ENCODE peak calls at places on chromosomes 1 and 21, in six cellular contexts. One of them, this sample, is unnamed.

GRCh38 chr1:63124666-63125191 is 197.6 kb upstream of the FOXD3 start:
- DNase-seq in IMR-90: peak
- DNase-seq in B cell: no peak
- DNase-seq in activated T-helper 2 cell treated with anti-CD3 and anti-CD28 coated beads, Interferon-gamma antibody, Interleukin-2, Interleukin-4, amounts not matched to agents 10 μg/mL and 5 μg/mL and 100 μg/mL, durations not matched to agents 14 hours and 24 hours and 36 hours: no peak
- DNase-seq in astrocyte of the hippocampus: peak
- DNase-seq in right lobe of liver: no peak
- DNase-seq in this sample: peak

GRCh38 chr1:155008015-155008941 is 5.7 kb downstream of the ZBTB7B start:
- DNase-seq in activated T-helper 2 cell treated with anti-CD3 and anti-CD28 coated beads, Interferon-gamma antibody, Interleukin-2, Interleukin-4, amounts not matched to agents 10 μg/mL and 5 μg/mL and 100 μg/mL, durations not matched to agents 14 hours and 24 hours and 36 hours: peak
- DNase-seq in B cell: no peak
- DNase-seq in right lobe of liver: no peak
- DNase-seq in astrocyte of the hippocampus: no peak
- DNase-seq in IMR-90: no peak
- DNase-seq in this sample: no peak

GRCh38 chr1:41955461-41956159 is 36.9 kb upstream of the HIVEP3 start:
- DNase-seq in B cell: no peak
- DNase-seq in activated T-helper 2 cell treated with anti-CD3 and anti-CD28 coated beads, Interferon-gamma antibody, Interleukin-2, Interleukin-4, amounts not matched to agents 10 μg/mL and 5 μg/mL and 100 μg/mL, durations not matched to agents 14 hours and 24 hours and 36 hours: no peak
- DNase-seq in IMR-90: peak
- DNase-seq in astrocyte of the hippocampus: peak
- DNase-seq in right lobe of liver: no peak
- DNase-seq in this sample: peak

GRCh38 chr1:53942149-53942957 is 3.1 kb downstream of the IFT25 start:
- DNase-seq in IMR-90: no peak
- DNase-seq in astrocyte of the hippocampus: no peak
- DNase-seq in B cell: no peak
- DNase-seq in activated T-helper 2 cell treated with anti-CD3 and anti-CD28 coated beads, Interferon-gamma antibody, Interleukin-2, Interleukin-4, amounts not matched to agents 10 μg/mL and 5 μg/mL and 100 μg/mL, durations not matched to agents 14 hours and 24 hours and 36 hours: no peak
- DNase-seq in right lobe of liver: no peak
- DNase-seq in this sample: no peak

GRCh38 chr1:8477199-8477982 is 159.5 kb downstream of the SLC45A1 start:
- DNase-seq in activated T-helper 2 cell treated with anti-CD3 and anti-CD28 coated beads, Interferon-gamma antibody, Interleukin-2, Interleukin-4, amounts not matched to agents 10 μg/mL and 5 μg/mL and 100 μg/mL, durations not matched to agents 14 hours and 24 hours and 36 hours: no peak
- DNase-seq in right lobe of liver: no peak
- DNase-seq in IMR-90: peak
- DNase-seq in B cell: no peak
- DNase-seq in astrocyte of the hippocampus: peak
- DNase-seq in this sample: no peak

GRCh38 chr21:44625756-44626155 is 1.1 kb upstream of the KRTAP10-9 start:
- DNase-seq in astrocyte of the hippocampus: no peak
- DNase-seq in IMR-90: no peak
- DNase-seq in activated T-helper 2 cell treated with anti-CD3 and anti-CD28 coated beads, Interferon-gamma antibody, Interleukin-2, Interleukin-4, amounts not matched to agents 10 μg/mL and 5 μg/mL and 100 μg/mL, durations not matched to agents 14 hours and 24 hours and 36 hours: no peak
- DNase-seq in B cell: no peak
- DNase-seq in right lobe of liver: no peak
- DNase-seq in this sample: no peak

GRCh38 chr1:55679971-55680370 is 464.8 kb upstream of the USP24 start:
- DNase-seq in astrocyte of the hippocampus: no peak
- DNase-seq in B cell: no peak
- DNase-seq in activated T-helper 2 cell treated with anti-CD3 and anti-CD28 coated beads, Interferon-gamma antibody, Interleukin-2, Interleukin-4, amounts not matched to agents 10 μg/mL and 5 μg/mL and 100 μg/mL, durations not matched to agents 14 hours and 24 hours and 36 hours: no peak
- DNase-seq in IMR-90: peak
- DNase-seq in right lobe of liver: no peak
- DNase-seq in this sample: no peak

GRCh38 chr1:152110365-152110859 is 4.8 kb downstream of the TCHH start:
- DNase-seq in B cell: peak
- DNase-seq in activated T-helper 2 cell treated with anti-CD3 and anti-CD28 coated beads, Interferon-gamma antibody, Interleukin-2, Interleukin-4, amounts not matched to agents 10 μg/mL and 5 μg/mL and 100 μg/mL, durations not matched to agents 14 hours and 24 hours and 36 hours: peak
- DNase-seq in IMR-90: peak
- DNase-seq in astrocyte of the hippocampus: peak
- DNase-seq in right lobe of liver: peak
- DNase-seq in this sample: peak

GRCh38 chr1:150764617-150765090 is 924 bp downstream of the CTSS start:
- DNase-seq in activated T-helper 2 cell treated with anti-CD3 and anti-CD28 coated beads, Interferon-gamma antibody, Interleukin-2, Interleukin-4, amounts not matched to agents 10 μg/mL and 5 μg/mL and 100 μg/mL, durations not matched to agents 14 hours and 24 hours and 36 hours: no peak
- DNase-seq in right lobe of liver: no peak
- DNase-seq in IMR-90: peak
- DNase-seq in astrocyte of the hippocampus: peak
- DNase-seq in B cell: no peak
- DNase-seq in this sample: peak

GRCh38 chr1:241847796-241848668 is at the start of gene EXO1:
- DNase-seq in B cell: peak
- DNase-seq in activated T-helper 2 cell treated with anti-CD3 and anti-CD28 coated beads, Interferon-gamma antibody, Interleukin-2, Interleukin-4, amounts not matched to agents 10 μg/mL and 5 μg/mL and 100 μg/mL, durations not matched to agents 14 hours and 24 hours and 36 hours: peak
- DNase-seq in IMR-90: peak
- DNase-seq in right lobe of liver: peak
- DNase-seq in astrocyte of the hippocampus: peak
- DNase-seq in this sample: peak

GRCh38 chr1:34906756-34907155 is 22.7 kb downstream of the DLGAP3 start:
- DNase-seq in activated T-helper 2 cell treated with anti-CD3 and anti-CD28 coated beads, Interferon-gamma antibody, Interleukin-2, Interleukin-4, amounts not matched to agents 10 μg/mL and 5 μg/mL and 100 μg/mL, durations not matched to agents 14 hours and 24 hours and 36 hours: no peak
- DNase-seq in IMR-90: no peak
- DNase-seq in astrocyte of the hippocampus: no peak
- DNase-seq in right lobe of liver: no peak
- DNase-seq in B cell: no peak
- DNase-seq in this sample: no peak

GRCh38 chr1:161993576-161993975 is 30.1 kb downstream of the OLFML2B start:
- DNase-seq in B cell: no peak
- DNase-seq in activated T-helper 2 cell treated with anti-CD3 and anti-CD28 coated beads, Interferon-gamma antibody, Interleukin-2, Interleukin-4, amounts not matched to agents 10 μg/mL and 5 μg/mL and 100 μg/mL, durations not matched to agents 14 hours and 24 hours and 36 hours: no peak
- DNase-seq in right lobe of liver: no peak
- DNase-seq in IMR-90: no peak
- DNase-seq in astrocyte of the hippocampus: no peak
- DNase-seq in this sample: no peak

GRCh38 chr1:118716775-118717174 is 271.4 kb downstream of the TBX15 start:
- DNase-seq in right lobe of liver: no peak
- DNase-seq in B cell: no peak
- DNase-seq in IMR-90: no peak
- DNase-seq in activated T-helper 2 cell treated with anti-CD3 and anti-CD28 coated beads, Interferon-gamma antibody, Interleukin-2, Interleukin-4, amounts not matched to agents 10 μg/mL and 5 μg/mL and 100 μg/mL, durations not matched to agents 14 hours and 24 hours and 36 hours: no peak
- DNase-seq in astrocyte of the hippocampus: no peak
- DNase-seq in this sample: no peak

GRCh38 chr21:24895885-24896734 is 711.2 kb downstream of the MRPL39 start:
- DNase-seq in activated T-helper 2 cell treated with anti-CD3 and anti-CD28 coated beads, Interferon-gamma antibody, Interleukin-2, Interleukin-4, amounts not matched to agents 10 μg/mL and 5 μg/mL and 100 μg/mL, durations not matched to agents 14 hours and 24 hours and 36 hours: no peak
- DNase-seq in IMR-90: peak
- DNase-seq in astrocyte of the hippocampus: peak
- DNase-seq in right lobe of liver: no peak
- DNase-seq in B cell: peak
- DNase-seq in this sample: peak

GRCh38 chr1:10075732-10076131 is 43.0 kb downstream of the UBE4B start:
- DNase-seq in B cell: no peak
- DNase-seq in astrocyte of the hippocampus: no peak
- DNase-seq in activated T-helper 2 cell treated with anti-CD3 and anti-CD28 coated beads, Interferon-gamma antibody, Interleukin-2, Interleukin-4, amounts not matched to agents 10 μg/mL and 5 μg/mL and 100 μg/mL, durations not matched to agents 14 hours and 24 hours and 36 hours: no peak
- DNase-seq in IMR-90: no peak
- DNase-seq in right lobe of liver: no peak
- DNase-seq in this sample: no peak

This sample was measured in Daoy.